ENCODE peak calls at places on chromosomes 4 and X, in four cellular contexts. L, W, J and K are unnamed samples.

GRCh38 chrX:136910565-136911040 is 30.1 kb upstream of the RBMX start:
- DNase-seq in L (no peak), W (no peak), J (no peak), K (no peak)

GRCh38 chr4:28001698-28002097 is 1141.1 kb downstream of the STIM2 start:
- DNase-seq in L (no peak), W (no peak), J (no peak), K (no peak)

GRCh38 chr4:55078987-55079386 is 46.4 kb downstream of the KDR start:
- DNase-seq in L (peak), W (no peak), J (no peak), K (no peak)

GRCh38 chrX:83022020-83022419 is 486.1 kb upstream of the POU3F4 start:
- DNase-seq in L (no peak), W (peak), J (no peak), K (no peak)

GRCh38 chr4:134282680-134283079 is 81.1 kb upstream of the PABPC4L start:
- DNase-seq in L (no peak), W (no peak), J (no peak), K (no peak)

GRCh38 chr4:169070071-169070894 is 60.2 kb upstream of the CBR4 start:
- DNase-seq in L (peak), W (no peak), J (no peak), K (peak)

GRCh38 chr4:128068927-128069326 is 7.8 kb downstream of the LARP1B start:
- DNase-seq in L (no peak), W (peak), J (no peak), K (no peak)

GRCh38 chrX:10177620-10178019 is 20.8 kb downstream of the CLCN4 start:
- DNase-seq in L (no peak), W (no peak), J (no peak), K (no peak)

GRCh38 chr4:121479801-121480200 is 99.0 kb upstream of the QRFPR start:
- DNase-seq in L (no peak), W (no peak), J (no peak), K (no peak)

GRCh38 chr4:33160126-33160525 is 2440.0 kb downstream of the PCDH7 start:
- DNase-seq in L (peak), W (peak), J (no peak), K (no peak)

GRCh38 chr4:146699910-146700309 is 61.2 kb downstream of the POU4F2 start:
- DNase-seq in L (no peak), W (no peak), J (no peak), K (no peak)

GRCh38 chr4:108846568-108846967 is 83.7 kb upstream of the ETNPPL start:
- DNase-seq in L (no peak), W (no peak), J (no peak), K (no peak)